ENCODE peak calls at places on chromosomes 4 and X, in four cellular contexts. H is esophagus squamous epithelium; M is PC-3; L is naive thymus-derived CD4-positive, alpha-beta T cell. J is an unnamed sample.

GRCh38 chr4:95511477-95511876 is 37.3 kb downstream of the UNC5C start:
- DNase-seq in M (no peak), H (no peak), L (no peak), J (no peak)

GRCh38 chrX:94977562-94977961 is 1303.6 kb downstream of the FAM133A start:
- DNase-seq in H (no peak), L (no peak), M (no peak), J (no peak)

GRCh38 chrX:47608130-47608810 is 11.4 kb downstream of the SYN1 start:
- DNase-seq in H (no peak), L (no peak), M (no peak), J (no peak)

GRCh38 chr4:4704267-4704666 is 155.2 kb upstream of the MSX1 start:
- DNase-seq in H (no peak), L (no peak), M (no peak), J (no peak)

GRCh38 chrX:24372021-24372763 is 11.8 kb downstream of the SUPT20HL1 start:
- DNase-seq in L (no peak), H (no peak), M (no peak), J (no peak)

GRCh38 chrX:21974011-21974385 is 33.5 kb downstream of the SMS start:
- DNase-seq in M (peak), H (no peak), L (peak), J (no peak)

GRCh38 chr4:172125438-172125837 is 312.2 kb downstream of the GALNTL6 start:
- DNase-seq in L (no peak), M (no peak), H (no peak), J (no peak)

GRCh38 chr4:168864831-168865541 is 145.1 kb downstream of the CBR4 start:
- DNase-seq in H (no peak), L (no peak), M (peak), J (peak)

GRCh38 chr4:38266616-38267015 is 306.4 kb downstream of the PTTG2 start:
- DNase-seq in M (peak), L (no peak), H (no peak), J (peak)

GRCh38 chrX:40104649-40105015 is 6.9 kb upstream of the BCOR start:
- DNase-seq in L (no peak), M (peak), H (no peak), J (peak)

GRCh38 chr4:102678107-102678506 is 82.7 kb downstream of the MANBA start:
- DNase-seq in L (no peak), H (no peak), M (no peak), J (no peak)

GRCh38 chr4:8601086-8601485 is 8.5 kb downstream of the CPZ start:
- DNase-seq in M (no peak), L (no peak), H (no peak), J (no peak)

GRCh38 chr4:37528161-37528560 is 158.0 kb downstream of the RELL1 start:
- DNase-seq in L (no peak), H (no peak), M (peak), J (no peak)

GRCh38 chr4:2691952-2692435 is 64.1 kb downstream of the TNIP2 start:
- DNase-seq in M (no peak), H (no peak), L (no peak), J (no peak)

GRCh38 chrX:137195296-137195695 is 161.5 kb upstream of the GPR101 start:
- DNase-seq in M (no peak), L (no peak), H (no peak), J (no peak)

GRCh38 chrX:8189096-8189830 is 18.2 kb upstream of the VCX2 start:
- DNase-seq in M (no peak), H (no peak), L (no peak), J (no peak)

GRCh38 chrX:13277539-13277938 is 42.3 kb downstream of the ATXN3L start:
- DNase-seq in M (no peak), H (no peak), L (no peak), J (no peak)

GRCh38 chr4:12446237-12446636 is 1017.5 kb upstream of the HS3ST1 start:
- DNase-seq in H (no peak), L (no peak), M (no peak), J (no peak)

GRCh38 chrX:121310820-121311219 is 263.4 kb downstream of the GLUD2 start:
- DNase-seq in L (no peak), H (no peak), M (no peak), J (no peak)

GRCh38 chr4:66929748-66930147 is 615.6 kb downstream of the CENPC start:
- DNase-seq in H (no peak), L (no peak), M (no peak), J (no peak)

GRCh38 chrX:94288972-94289371 is 615.0 kb downstream of the FAM133A start:
- DNase-seq in L (no peak), M (no peak), H (no peak), J (no peak)

GRCh38 chr4:152917533-152918395 is 18.4 kb upstream of the FHDC1 start:
- DNase-seq in H (no peak), L (no peak), M (no peak), J (no peak)

GRCh38 chr4:24974252-24974580 is 56.5 kb downstream of the LGI2 start:
- DNase-seq in H (no peak), M (no peak), L (no peak), J (no peak)

GRCh38 chr4:89752932-89753598 is 83.9 kb downstream of the SNCA start:
- DNase-seq in H (no peak), L (no peak), M (no peak), J (no peak)

GRCh38 chr4:54228064-54228527 is 997 bp upstream of the PDGFRA start:
- DNase-seq in L (no peak), H (peak), M (peak), J (peak)

GRCh38 chr4:38889143-38889542 is 21.5 kb downstream of the FAM114A1 start:
- DNase-seq in M (peak), H (no peak), L (no peak), J (peak)

GRCh38 chr4:143186202-143186601 is 1.5 kb downstream of the USP38 start:
- DNase-seq in H (no peak), M (peak), L (no peak), J (peak)

GRCh38 chr4:19577121-19577520 is 674.6 kb upstream of the SLIT2 start:
- DNase-seq in H (no peak), M (no peak), L (no peak), J (no peak)

GRCh38 chrX:97909245-97909644 is 1025.5 kb downstream of the RPA4 start:
- DNase-seq in M (no peak), L (no peak), H (no peak), J (no peak)

GRCh38 chr4:185254434-185254833 is 45.0 kb downstream of the SNX25 start:
- DNase-seq in L (peak), H (no peak), M (no peak), J (no peak)

GRCh38 chr4:37453004-37453360 is 208.4 kb downstream of the NWD2 start:
- DNase-seq in L (peak), H (no peak), M (peak), J (peak)